ENCODE peak calls at places on chromosome 4, in ten cellular contexts. G, S, I, F, U, J, B, Z, P and K are unnamed samples.

GRCh38 chr4:131509521-131509920 is 1639.6 kb upstream of the PCDH10 start:
- DNase-seq in Z (no peak), I (peak; percentile 19), S (no peak), G (no peak), B (no peak), J (peak; percentile 18), F (no peak), P (no peak), U (no peak), K (no peak)

GRCh38 chr4:159101983-159102622 is 776 bp upstream of the RAPGEF2 start:
- DNase-seq in F (no peak), G (no peak), B (no peak), I (no peak), P (no peak), S (no peak), U (no peak), Z (no peak), J (no peak), K (no peak)

GRCh38 chr4:110787109-110787508 is 164.2 kb upstream of the PITX2 start:
- DNase-seq in S (no peak), B (no peak), U (no peak), Z (no peak), I (peak; percentile 9), J (no peak), F (no peak), G (no peak), P (no peak), K (no peak)

GRCh38 chr4:10006604-10007435 is 14.5 kb downstream of the SLC2A9 start:
- DNase-seq in J (peak; percentile 99), B (peak; percentile 40), U (peak; percentile 60), P (no peak), S (peak; percentile 38), F (peak; percentile 96), G (no peak), I (peak; percentile 15), Z (peak; percentile 77), K (peak; percentile 69)

GRCh38 chr4:3807861-3808521 is 41.8 kb downstream of the ADRA2C start:
- DNase-seq in F (no peak), S (no peak), I (no peak), J (no peak), Z (no peak), G (no peak), U (no peak), B (no peak), P (no peak), K (no peak)

GRCh38 chr4:47349323-47349722 is 114.2 kb downstream of the COMMD8 start:
- DNase-seq in S (no peak), G (no peak), B (no peak), F (peak; percentile 58), I (peak; percentile 4), U (no peak), Z (no peak), P (no peak), J (no peak), K (no peak)

GRCh38 chr4:185566972-185567749 is 31.9 kb upstream of the PDLIM3 start:
- DNase-seq in G (peak; percentile 33), U (peak; percentile 64), J (peak; percentile 36), Z (no peak), P (no peak), S (peak; percentile 34), F (no peak), B (no peak), I (peak; percentile 91), K (no peak)

GRCh38 chr4:103306870-103307345 is 108.8 kb upstream of the CENPE start:
- DNase-seq in I (peak; percentile 1), P (no peak), G (no peak), S (peak; percentile 28), Z (no peak), B (no peak), U (no peak), J (peak; percentile 34), F (peak; percentile 3), K (no peak)

GRCh38 chr4:24730256-24731001 is 64.9 kb upstream of the SOD3 start:
- DNase-seq in F (no peak), Z (no peak), U (peak; percentile 91), J (no peak), S (no peak), P (no peak), G (peak; percentile 73), B (no peak), I (peak; percentile 94), K (peak; percentile 94)

GRCh38 chr4:129014566-129015509 is 78.5 kb downstream of the SCLT1 start:
- DNase-seq in Z (no peak), B (no peak), U (peak; percentile 36), S (no peak), G (no peak), I (no peak), P (no peak), J (no peak), F (no peak), K (no peak)

GRCh38 chr4:144899393-144899792 is 198.6 kb downstream of the ANAPC10 start:
- DNase-seq in Z (no peak), F (no peak), U (no peak), B (no peak), S (no peak), P (no peak), I (no peak), G (no peak), J (no peak), K (no peak)

DNA sequence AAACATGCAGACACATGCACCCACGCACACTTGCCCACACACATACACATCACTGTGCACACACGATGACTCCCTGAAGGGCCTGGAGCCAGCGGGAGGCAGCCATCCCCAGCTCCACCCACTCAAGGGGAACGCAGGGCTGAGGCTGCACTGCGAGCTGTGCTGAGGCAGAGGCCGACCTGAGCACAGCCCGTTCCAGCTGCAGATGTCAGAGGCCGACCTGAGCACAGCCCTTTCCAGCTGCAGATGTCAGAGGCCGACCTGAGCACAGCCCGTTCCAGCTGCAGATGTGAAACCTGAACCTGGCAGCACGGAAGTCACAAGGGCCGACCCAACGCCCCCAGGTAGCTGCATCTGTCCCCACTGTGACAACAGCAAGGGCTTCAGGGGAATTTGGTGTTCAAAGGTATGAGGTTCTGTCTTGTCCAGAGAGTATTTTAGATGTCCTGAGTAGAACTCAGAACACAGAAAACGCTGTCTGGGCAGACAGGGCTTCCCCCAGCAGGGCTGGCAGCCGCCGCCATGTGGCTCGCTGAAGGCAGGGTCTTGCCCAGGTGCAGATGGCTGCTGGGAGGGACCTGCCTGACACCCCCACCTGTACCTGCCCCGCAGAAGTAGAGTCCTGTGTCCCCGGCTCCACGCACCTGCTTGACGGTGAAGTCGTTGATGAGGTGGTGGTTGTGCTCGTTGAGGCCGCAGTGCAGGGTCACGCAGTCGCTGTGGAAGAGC is 33.4 kb downstream of the CTBP1 start:
- DNase-seq in S (no peak), Z (no peak), B (no peak), J (no peak), P (no peak), I (no peak), G (no peak), F (no peak), U (no peak), K (no peak)
- H3K4me3 ChIP-seq in S (no peak overlapping the region), Z (no peak overlapping the region), B (no peak overlapping the region), J (no peak overlapping the region), P (no peak overlapping the region), I (no peak overlapping the region), G (no peak overlapping the region), F (no peak overlapping the region), U (no peak overlapping the region), K (no peak overlapping the region)

GRCh38 chr4:19164334-19164733 is 1087.4 kb upstream of the SLIT2 start:
- DNase-seq in U (no peak), P (no peak), F (no peak), J (no peak), B (no peak), Z (no peak), I (no peak), S (no peak), G (no peak), K (no peak)
- TF ChIP-seq CTCF in U (no peak), P (no peak), F (no peak), J (no peak), B (no peak), Z (no peak), I (no peak), S (no peak), G (no peak), K (no peak)

GRCh38 chr4:19399001-19399400 is 852.7 kb upstream of the SLIT2 start:
- DNase-seq in J (no peak), U (no peak), G (no peak), B (no peak), P (no peak), S (no peak), F (peak; percentile 73), I (peak; percentile 32), Z (no peak), K (no peak)

GRCh38 chr4:19403786-19404185 is 847.9 kb upstream of the SLIT2 start:
- DNase-seq in I (no peak), P (no peak), S (no peak), Z (no peak), J (no peak), B (no peak), G (no peak), F (no peak), U (no peak), K (no peak)

GRCh38 chr4:19400820-19401219 is 850.9 kb upstream of the SLIT2 start:
- DNase-seq in G (no peak), P (no peak), S (no peak), F (no peak), J (no peak), B (no peak), U (no peak), I (no peak), Z (no peak), K (no peak)

GRCh38 chr4:19406789-19407188 is 844.9 kb upstream of the SLIT2 start:
- DNase-seq in B (no peak), G (no peak), I (no peak), F (no peak), S (no peak), P (no peak), U (no peak), Z (no peak), J (no peak), K (no peak)

DNA sequence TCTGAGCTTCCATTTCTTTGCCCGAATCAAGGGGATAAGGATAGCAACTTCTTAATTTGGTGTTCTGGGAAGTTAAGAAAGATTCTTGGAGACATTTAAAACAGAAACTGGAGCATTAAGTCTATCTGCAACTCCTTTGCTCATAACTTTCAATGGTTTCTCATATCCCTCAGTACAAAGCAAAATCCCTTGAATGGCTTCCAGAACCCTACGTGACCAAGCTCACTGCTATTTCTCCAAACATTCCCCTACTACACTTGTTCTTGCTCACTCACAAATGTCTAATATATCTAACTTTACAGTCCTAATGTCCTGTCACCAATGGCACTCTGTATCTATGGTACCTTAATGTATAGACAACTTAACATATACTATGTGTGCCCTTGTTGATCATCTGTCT is 849.0 kb upstream of the SLIT2 start:
- DNase-seq in U (no peak), S (no peak), F (no peak), P (no peak), J (no peak), Z (no peak), I (peak; percentile 68), B (no peak), G (no peak), K (no peak)
- H3K4me3 ChIP-seq in U (no peak overlapping the region), S (no peak overlapping the region), F (no peak overlapping the region), P (no peak overlapping the region), J (no peak overlapping the region), Z (no peak overlapping the region), I (no peak overlapping the region), B (no peak overlapping the region), G (no peak overlapping the region), K (no peak overlapping the region)

GRCh38 chr4:72500214-72500613 is 68.8 kb downstream of the ADAMTS3 start:
- DNase-seq in S (no peak), I (no peak), B (no peak), J (no peak), P (no peak), U (no peak), G (no peak), F (no peak), Z (no peak), K (no peak)

GRCh38 chr4:72494156-72494555 is 74.9 kb downstream of the ADAMTS3 start:
- DNase-seq in I (no peak), P (no peak), B (no peak), G (no peak), J (no peak), S (no peak), U (no peak), F (no peak), Z (no peak), K (no peak)

GRCh38 chr4:72496119-72496518 is 72.9 kb downstream of the ADAMTS3 start:
- DNase-seq in Z (no peak), P (no peak), B (no peak), F (peak; percentile 71), U (no peak), J (peak; percentile 24), I (peak; percentile 32), G (no peak), S (no peak), K (no peak)
- TF ChIP-seq CTCF in Z (no peak), P (no peak), B (no peak), F (peak; percentile 79), U (no peak), J (peak; percentile 33), I (peak; percentile 39), G (no peak), S (no peak), K (no peak)